ENCODE peak calls at places on chromosomes 5 and 9, in eight cellular contexts. N, T, K, L, F, G, J and M are unnamed samples. For H3K9me3, the result is how much of the 10 kb centered on the place peaks cover.

GRCh38 chr5:72109625-72110024 is 2.4 kb downstream of the MAP1B start:
- DNase-seq in K (no peak), T (no peak), J (no peak), N (no peak), G (peak), L (no peak), F (no peak), M (no peak)

GRCh38 chr9:116087246-116087645 is 66.3 kb upstream of the PAPPA start:
- DNase-seq in L (no peak), G (no peak), K (no peak), J (peak), F (peak), T (no peak), N (no peak), M (no peak)

GRCh38 chr5:79229357-79230174 is 6.4 kb upstream of the JMY start:
- DNase-seq in G (peak), L (no peak), N (peak), T (no peak), J (peak), F (no peak), K (no peak), M (peak)

GRCh38 chr9:132023409-132024180 is 56.1 kb downstream of the MED27 start:
- DNase-seq in N (no peak), J (no peak), T (no peak), L (no peak), F (no peak), G (peak), K (no peak), M (no peak)

GRCh38 chr9:70228098-70228497 is 30.7 kb upstream of the SMC5 start:
- DNase-seq in G (no peak), N (no peak), L (no peak), K (no peak), F (no peak), J (no peak), T (no peak), M (no peak)

GRCh38 chr5:156402387-156402921 is 75.5 kb downstream of the SGCD start:
- DNase-seq in N (peak), G (no peak), K (peak), T (peak), J (no peak), F (no peak), L (no peak), M (peak)

GRCh38 chr9:92954078-92954861 is 6.9 kb downstream of the FGD3 start:
- DNase-seq in J (peak), T (peak), F (peak), K (peak), L (no peak), G (no peak), N (peak), M (peak)

GRCh38 chr5:124057161-124057814 is 545.3 kb downstream of the CSNK1G3 start:
- DNase-seq in F (peak), G (peak), K (no peak), N (no peak), L (no peak), J (peak), T (peak), M (no peak)

GRCh38 chr9:109295475-109296110 is 25.3 kb downstream of the EPB41L4B start:
- DNase-seq in G (no peak), K (no peak), F (no peak), J (no peak), N (no peak), L (no peak), T (no peak), M (no peak)

GRCh38 chr5:14286574-14287399 is 143.6 kb downstream of the TRIO start:
- DNase-seq in G (no peak), J (no peak), K (no peak), N (no peak), T (peak), F (no peak), L (peak), M (no peak)

GRCh38 chr9:102101723-102102122 is 363.3 kb upstream of the GRIN3A start:
- DNase-seq in G (no peak), L (no peak), J (peak), N (no peak), T (no peak), F (no peak), K (no peak), M (no peak)

GRCh38 chr5:173229381-173229959 is 5.5 kb downstream of the NKX2-5 start:
- DNase-seq in N (no peak), T (no peak), J (no peak), F (no peak), L (no peak), K (no peak), G (no peak), M (no peak)

GRCh38 chr9:32672478-32672877 is 37.0 kb upstream of the TAF1L start:
- DNase-seq in L (no peak), N (no peak), J (peak), G (no peak), F (no peak), K (no peak), T (no peak), M (no peak)

GRCh38 chr9:132144708-132145365 is 17.0 kb upstream of the NTNG2 start:
- DNase-seq in J (peak), L (no peak), F (no peak), K (no peak), G (no peak), N (peak), T (no peak), M (no peak)

GRCh38 chr9:105114956-105115728 is 129.3 kb upstream of the SLC44A1 start:
- DNase-seq in J (no peak), K (no peak), N (peak), F (peak), G (no peak), T (peak), L (no peak), M (no peak)

GRCh38 chr5:59100875-59101274 is 518.0 kb downstream of the RAB3C start:
- DNase-seq in T (no peak), G (no peak), J (no peak), L (no peak), K (no peak), N (no peak), F (no peak), M (no peak)

GRCh38 chr5:92513067-92513466 is 1068.0 kb downstream of the NR2F1-AS1 start:
- DNase-seq in T (no peak), K (no peak), L (no peak), F (no peak), G (no peak), N (no peak), J (peak), M (no peak)
- H3K9me3 ChIP-seq in T (under half), K (under half), L (under half), F (under half), G (under half), N (under half), J (under half), M (under half)

DNA sequence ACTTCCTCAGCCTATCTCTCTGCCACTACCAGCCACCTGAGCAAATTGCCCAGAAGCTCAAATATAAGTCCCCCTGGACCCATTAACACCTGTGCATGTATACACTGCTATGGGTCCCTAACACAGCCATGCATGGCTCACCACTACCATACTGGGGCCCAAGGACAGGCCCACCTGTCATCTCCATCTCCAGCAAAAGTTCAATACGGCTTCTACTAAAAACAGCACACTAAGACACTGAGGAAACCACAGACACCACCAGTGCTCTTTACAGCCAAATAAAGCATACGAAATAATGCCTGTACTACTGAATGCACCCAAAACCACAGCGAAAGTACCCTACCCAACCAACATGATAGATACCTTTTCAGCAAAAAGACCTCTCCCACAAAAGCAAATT is 85.6 kb upstream of the GHR start:
- DNase-seq in N (no peak), F (no peak), G (no peak), L (no peak), T (no peak), J (no peak), K (no peak), M (no peak)
- H3K9me3 ChIP-seq in N (under half), F (under half), G (under half), L (under half), T (under half), J (under half), K (under half), M (under half)

DNA sequence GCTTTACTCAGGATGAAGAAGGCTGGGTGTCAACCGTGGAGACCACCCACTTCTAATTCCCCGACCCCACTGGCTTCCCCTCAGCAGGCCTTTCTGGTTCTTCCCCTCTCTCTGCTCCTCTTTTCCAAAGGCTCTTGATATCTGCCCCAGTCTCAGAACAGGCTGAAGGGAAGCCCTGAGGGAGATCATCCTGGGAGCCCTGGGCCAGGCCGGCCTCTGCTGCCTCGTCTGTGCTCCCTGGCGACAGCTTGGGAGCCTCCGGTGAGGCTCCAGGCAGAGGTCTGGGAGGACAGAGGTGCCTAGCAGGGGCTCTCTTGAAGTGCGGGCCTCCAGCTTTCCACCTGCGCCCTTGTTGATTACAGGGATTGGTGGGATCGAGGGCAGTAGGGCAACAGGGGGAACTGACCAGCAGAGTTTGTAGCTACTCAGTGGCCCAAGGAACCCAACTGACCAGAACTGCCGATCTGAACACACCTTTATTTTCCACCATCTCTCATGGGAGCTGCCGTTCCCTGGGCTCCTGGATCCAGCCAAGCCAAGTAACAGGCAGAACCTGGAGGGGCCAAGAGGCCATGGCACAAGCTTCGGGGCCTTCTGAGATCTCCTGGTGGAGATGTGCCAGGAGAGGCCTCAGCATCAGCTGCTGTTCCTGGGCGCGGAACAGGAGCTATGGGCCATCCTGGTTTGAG is 198.5 kb downstream of the CACNA1B start:
- DNase-seq in L (no peak), J (no peak), T (no peak), K (no peak), G (no peak), N (no peak), F (peak), M (no peak)
- H3K9me3 ChIP-seq in L (under half), J (under half), T (under half), K (under half), G (under half), N (under half), F (under half), M (under half)

GRCh38 chr9:138066049-138066448 is 188.5 kb downstream of the CACNA1B start:
- DNase-seq in L (no peak), T (no peak), N (no peak), K (no peak), F (peak), G (no peak), J (no peak), M (no peak)

GRCh38 chr9:138065287-138065686 is 187.7 kb downstream of the CACNA1B start:
- DNase-seq in K (no peak), F (peak), N (no peak), G (no peak), T (no peak), J (no peak), L (no peak), M (no peak)

GRCh38 chr9:138063785-138064184 is 186.2 kb downstream of the CACNA1B start:
- DNase-seq in G (no peak), J (no peak), F (peak), T (no peak), K (no peak), N (no peak), L (no peak), M (no peak)

GRCh38 chr9:138063033-138063432 is 185.5 kb downstream of the CACNA1B start:
- DNase-seq in K (no peak), G (no peak), F (peak), L (no peak), N (no peak), J (no peak), T (no peak), M (no peak)

DNA sequence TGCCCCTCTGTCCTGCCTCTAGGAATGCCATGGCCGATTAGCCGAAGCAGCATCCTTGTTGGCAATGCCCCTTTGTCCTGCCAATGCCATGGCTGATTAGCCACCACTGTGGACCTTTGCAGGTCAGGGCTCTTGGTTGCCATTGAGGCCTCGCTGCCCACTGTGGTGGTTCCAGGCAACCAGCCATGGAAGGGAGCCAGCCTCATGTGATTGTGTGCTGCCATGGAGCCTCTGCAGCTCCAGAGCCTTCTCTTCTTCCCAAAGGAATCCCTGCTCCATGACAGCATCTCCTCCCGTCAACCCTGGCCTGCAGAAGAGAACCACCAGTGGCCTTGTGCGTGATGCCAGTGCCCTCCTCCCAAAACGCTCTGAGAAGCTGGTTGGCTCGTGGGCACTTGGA is 187.0 kb downstream of the CACNA1B start:
- DNase-seq in J (no peak), G (no peak), F (peak), L (no peak), N (no peak), T (no peak), K (no peak), M (no peak)
- H3K9me3 ChIP-seq in J (under half), G (under half), F (under half), L (under half), N (under half), T (under half), K (under half), M (under half)

GRCh38 chr5:141369994-141370848 is at the start of gene PCDHGB3:
- DNase-seq in F (no peak), T (peak), J (peak), N (peak), L (no peak), G (no peak), K (no peak), M (no peak)

GRCh38 chr5:141371572-141372475 is 1.8 kb downstream of the PCDHGB3 start:
- DNase-seq in F (no peak), G (no peak), J (no peak), K (no peak), L (no peak), T (no peak), N (no peak), M (no peak)

GRCh38 chr5:141374627-141375026 is 936 bp downstream of the PCDHGA6 start:
- DNase-seq in T (no peak), F (no peak), K (no peak), J (no peak), L (no peak), N (no peak), G (no peak), M (no peak)

DNA sequence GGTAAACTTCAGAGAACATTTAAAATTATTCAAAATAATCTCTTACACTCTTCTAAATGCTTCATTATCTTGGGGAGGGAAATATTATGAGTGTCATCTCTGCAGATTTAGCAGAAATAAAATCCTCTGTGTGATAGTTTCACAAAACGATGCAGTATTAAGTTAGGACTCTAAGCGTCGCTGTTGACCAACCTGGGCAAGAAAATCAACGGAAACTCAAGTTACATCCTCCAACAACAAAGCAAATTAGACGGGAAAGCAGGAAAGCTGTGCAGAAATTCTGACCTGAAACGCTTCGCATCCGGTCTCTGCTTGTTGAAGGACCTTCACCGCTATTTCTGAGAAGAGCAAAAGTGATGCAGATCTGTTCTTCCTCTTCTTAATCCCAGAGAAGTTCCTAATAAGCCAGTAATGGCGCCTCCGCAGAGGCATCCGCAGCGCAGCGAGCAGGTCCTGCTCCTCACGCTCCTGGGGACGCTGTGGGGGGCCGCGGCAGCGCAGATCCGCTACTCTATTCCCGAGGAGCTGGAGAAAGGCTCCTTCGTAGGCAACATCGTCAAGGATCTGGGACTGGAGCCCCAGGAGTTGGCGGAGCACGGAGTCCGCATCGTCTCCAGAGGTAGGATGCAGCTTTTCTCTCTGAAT is at the start of gene PCDHGA6:
- DNase-seq in L (no peak), T (peak), F (no peak), J (peak), N (peak), G (no peak), K (no peak), M (no peak)
- H3K9me3 ChIP-seq in L (half or more), T (under half), F (under half), J (under half), N (half or more), G (under half), K (under half), M (under half)

GRCh38 chr5:149072376-149072775 is 9.5 kb upstream of the SH3TC2 start:
- DNase-seq in G (no peak), J (no peak), T (no peak), N (no peak), L (no peak), F (no peak), K (no peak), M (no peak)
- H3K9me3 ChIP-seq in G (under half), J (under half), T (under half), N (under half), L (under half), F (under half), K (under half), M (under half)

GRCh38 chr9:34370970-34371880 is 5.5 kb downstream of the MYORG start:
- DNase-seq in F (no peak), G (no peak), N (no peak), J (no peak), T (no peak), K (peak), L (no peak), M (no peak)
- H3K9me3 ChIP-seq in F (under half), G (under half), N (under half), J (under half), T (under half), K (under half), L (under half), M (under half)

DNA sequence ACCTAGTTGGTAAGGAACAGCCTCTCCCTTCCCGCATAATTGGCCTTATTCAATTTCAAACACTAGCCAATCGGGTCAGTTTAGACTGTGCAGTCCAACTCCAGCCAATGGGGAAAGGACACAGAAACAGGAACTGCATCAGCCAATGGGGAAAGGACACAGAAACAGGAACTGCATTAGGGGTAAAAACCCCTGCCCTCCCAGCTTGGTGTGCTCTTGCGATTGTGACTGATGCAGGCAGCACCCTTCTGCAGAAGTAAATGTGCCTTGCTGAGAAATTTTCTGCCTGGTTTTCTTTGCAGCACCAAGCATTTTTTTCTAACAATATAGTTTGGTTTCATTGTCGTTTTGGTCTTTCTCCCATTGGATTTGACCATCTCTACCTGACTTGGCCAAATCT is 8.6 kb upstream of the GLT6D1 start:
- DNase-seq in J (no peak), K (no peak), T (peak), L (no peak), G (no peak), F (no peak), N (no peak), M (no peak)
- H3K9me3 ChIP-seq in J (under half), K (under half), T (under half), L (under half), G (under half), F (under half), N (under half), M (under half)